ENCODE peak calls at places on chromosome 11, in nine cellular contexts. Y, E, P, A, X, C, M, W and L are unnamed samples.

GRCh38 chr11:73995247-73995646 is 12.6 kb upstream of the UCP2 start:
- DNase-seq in A (no peak), Y (no peak), P (peak; percentile 81), W (no peak), E (no peak), M (no peak), X (no peak), C (no peak), L (no peak)

GRCh38 chr11:120068114-120068573 is 69.8 kb downstream of the TRIM29 start:
- DNase-seq in A (no peak), P (no peak), E (no peak), C (no peak), M (no peak), X (no peak), W (no peak), Y (no peak), L (peak; percentile 15)

GRCh38 chr11:29527391-29527936 is 489.4 kb downstream of the KCNA4 start:
- DNase-seq in Y (no peak), P (peak; percentile 65), A (no peak), X (peak; percentile 7), W (no peak), E (no peak), C (no peak), M (no peak), L (no peak)

GRCh38 chr11:115720537-115721308 is 216.5 kb upstream of the CADM1 start:
- DNase-seq in Y (no peak), E (no peak), P (no peak), C (no peak), W (no peak), X (no peak), A (no peak), M (peak; percentile 14), L (no peak)

GRCh38 chr11:110795124-110795624 is 82.9 kb upstream of the ARHGAP20 start:
- DNase-seq in M (no peak), C (no peak), W (no peak), E (no peak), P (no peak), Y (no peak), A (no peak), X (no peak), L (no peak)

GRCh38 chr11:76424891-76425290 is 19.9 kb upstream of the EMSY start:
- DNase-seq in A (no peak), E (no peak), W (no peak), C (no peak), P (no peak), Y (no peak), M (no peak), X (no peak), L (no peak)

GRCh38 chr11:92330114-92330513 is 105.5 kb downstream of the FAT3 start:
- DNase-seq in X (no peak), C (no peak), Y (no peak), M (no peak), W (no peak), P (no peak), E (no peak), A (no peak), L (no peak)

GRCh38 chr11:1290052-1291040 is 19.1 kb downstream of the TOLLIP start:
- DNase-seq in E (no peak), P (no peak), A (peak; percentile 11), C (no peak), W (peak; percentile 2), Y (peak; percentile 35), M (no peak), X (no peak), L (no peak)

GRCh38 chr11:82932564-82932963 is 31.0 kb downstream of the DDIAS start:
- DNase-seq in M (no peak), P (no peak), A (no peak), W (no peak), C (no peak), Y (no peak), X (no peak), E (no peak), L (no peak)

GRCh38 chr11:87851234-87851633 is 324.0 kb downstream of the RAB38 start:
- DNase-seq in Y (no peak), E (no peak), C (no peak), A (no peak), X (no peak), P (no peak), W (no peak), M (no peak), L (peak; percentile 92)

GRCh38 chr11:119103793-119104192 is 2.1 kb upstream of the DPAGT1 start:
- DNase-seq in A (no peak), Y (no peak), M (no peak), X (no peak), W (no peak), C (no peak), E (no peak), P (no peak), L (no peak)

GRCh38 chr11:3164540-3165151 is 464 bp downstream of the OSBPL5 start:
- DNase-seq in W (no peak), C (no peak), E (no peak), X (peak; percentile 74), Y (peak; percentile 56), A (no peak), M (no peak), P (no peak), L (no peak)

GRCh38 chr11:62025429-62026105 is 58.1 kb upstream of the FTH1 start:
- DNase-seq in A (peak; percentile 65), Y (peak; percentile 68), P (no peak), X (no peak), M (no peak), C (peak; percentile 95), W (peak; percentile 76), E (peak; percentile 85), L (peak; percentile 86)

GRCh38 chr11:39724404-39724803 is 1735.0 kb downstream of the LRRC4C start:
- DNase-seq in Y (no peak), M (no peak), A (no peak), W (no peak), E (no peak), P (no peak), C (no peak), X (no peak), L (no peak)

GRCh38 chr11:1744879-1745700 is 5.3 kb downstream of the IFITM10 start:
- DNase-seq in E (no peak), P (no peak), Y (peak; percentile 77), W (no peak), A (no peak), X (no peak), C (no peak), M (no peak), L (no peak)

DNA sequence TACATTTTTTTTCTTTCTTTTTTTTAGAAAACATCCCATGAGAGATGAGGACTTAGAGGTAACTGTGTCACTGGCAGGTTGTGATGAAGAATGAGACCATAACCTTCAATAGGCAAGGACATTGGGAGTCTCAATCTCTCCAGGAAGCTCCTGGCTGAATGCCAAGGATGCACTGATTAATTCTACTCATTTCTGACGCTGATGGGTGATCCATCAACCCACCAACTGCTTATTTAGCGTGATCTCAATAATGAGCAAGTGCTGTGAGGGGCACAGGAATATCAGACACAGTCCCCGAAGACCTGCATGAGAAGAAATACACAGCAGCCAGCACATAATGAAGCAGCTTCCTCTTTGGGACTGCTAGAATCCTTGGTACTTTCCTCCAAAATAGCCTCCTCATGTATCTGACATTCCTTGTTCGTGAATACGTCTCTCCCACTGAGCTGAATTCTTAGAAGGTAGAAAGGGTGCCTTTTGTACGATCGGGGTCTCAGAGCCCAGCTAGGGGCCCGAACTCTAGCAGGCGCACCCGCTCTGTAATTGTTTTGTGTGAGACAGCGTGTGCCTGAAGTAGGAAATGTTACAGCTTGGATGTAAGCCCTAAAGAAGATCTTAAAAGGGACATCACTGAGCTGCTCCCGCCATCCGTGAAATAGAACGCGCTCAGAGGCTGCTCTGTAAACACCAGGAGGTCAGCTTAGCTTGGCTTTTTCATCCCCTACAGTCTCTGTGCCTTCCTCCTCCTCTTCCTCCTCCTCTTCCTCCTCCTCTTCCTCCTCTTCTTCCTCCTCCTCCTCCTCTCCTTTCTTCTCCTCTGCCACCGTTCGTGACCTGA is 7.2 kb downstream of the CLMP start:
- DNase-seq in C (no peak), X (peak; percentile 47), M (no peak), A (no peak), P (no peak), W (no peak), Y (no peak), E (no peak), L (no peak)
- H3K4me3 ChIP-seq in C (no peak overlapping the region), X (peak overlapping the region; percentile 36), M (no peak overlapping the region), A (no peak overlapping the region), P (no peak overlapping the region), W (peak overlapping the region; percentile 10), Y (no peak overlapping the region), E (no peak overlapping the region), L (peak overlapping the region; percentile 9)

GRCh38 chr11:46293616-46294015 is 16.2 kb downstream of the CREB3L1 start:
- DNase-seq in E (no peak), M (no peak), C (no peak), W (no peak), P (no peak), X (no peak), Y (no peak), A (no peak), L (peak; percentile 92)
- H3K36me3 ChIP-seq in E (no peaks in the 10 kb centered on the region), M (no peaks in the 10 kb centered on the region), C (no peaks in the 10 kb centered on the region), W (no peaks in the 10 kb centered on the region), P (no peaks in the 10 kb centered on the region), X (no peaks in the 10 kb centered on the region), Y (no peaks in the 10 kb centered on the region), A (no peaks in the 10 kb centered on the region), L (peaks cover 5% of the 10 kb centered on the region)

GRCh38 chr11:9861860-9862725 is 198.2 kb downstream of the SWAP70 start:
- DNase-seq in Y (peak; percentile 57), M (peak; percentile 60), E (peak; percentile 66), C (no peak), X (peak; percentile 83), W (peak; percentile 41), P (peak; percentile 80), A (peak; percentile 55), L (no peak)
- TF ChIP-seq CTCF in Y (peak; percentile 63), M (peak; percentile 77), E (peak; percentile 73), C (peak; percentile 62), X (peak; percentile 84), W (peak; percentile 59), P (peak; percentile 98), A (peak; percentile 35), L (peak; percentile 68)

GRCh38 chr11:13247606-13248320 is 29.8 kb upstream of the BMAL1 start:
- DNase-seq in P (no peak), M (no peak), Y (no peak), X (no peak), W (no peak), A (no peak), C (no peak), E (no peak), L (no peak)

GRCh38 chr11:13238879-13239514 is 38.6 kb upstream of the BMAL1 start:
- DNase-seq in X (peak; percentile 78), A (peak; percentile 48), E (peak; percentile 54), P (peak; percentile 54), M (peak; percentile 78), W (peak; percentile 28), C (peak; percentile 33), Y (peak; percentile 52), L (no peak)

DNA sequence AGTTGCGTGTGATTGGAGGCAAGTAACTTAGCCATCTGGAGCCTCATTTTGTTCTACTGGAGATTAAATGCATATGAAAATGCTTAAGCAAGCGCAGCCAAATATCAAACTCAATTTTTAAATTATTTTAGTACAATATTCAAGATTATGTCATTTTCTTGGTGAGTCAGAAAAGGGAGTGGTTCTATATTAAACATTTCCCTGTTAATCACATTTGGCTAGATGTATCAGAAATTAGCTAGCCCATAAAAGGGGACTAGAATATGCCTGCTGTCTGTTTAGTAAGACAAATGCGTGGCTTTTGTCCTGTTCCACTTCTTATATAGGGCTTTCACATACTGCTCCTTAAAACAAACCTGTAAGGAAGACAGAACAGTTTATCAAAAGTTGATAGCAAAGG is 35.0 kb upstream of the BMAL1 start:
- DNase-seq in C (no peak), A (no peak), W (no peak), X (no peak), Y (no peak), M (no peak), E (no peak), P (no peak), L (no peak)
- H3K4me3 ChIP-seq in C (no peak overlapping the region), A (no peak overlapping the region), W (no peak overlapping the region), X (no peak overlapping the region), Y (no peak overlapping the region), M (no peak overlapping the region), E (no peak overlapping the region), P (no peak overlapping the region), L (no peak overlapping the region)

GRCh38 chr11:90135016-90135415 is 553 bp downstream of the NAALAD2 start:
- DNase-seq in P (no peak), X (peak; percentile 12), A (no peak), M (no peak), Y (no peak), C (no peak), E (no peak), W (no peak), L (no peak)
- H3K36me3 ChIP-seq in P (no peaks in the 10 kb centered on the region), X (no peaks in the 10 kb centered on the region), A (no peaks in the 10 kb centered on the region), M (no peaks in the 10 kb centered on the region), Y (no peaks in the 10 kb centered on the region), C (no peaks in the 10 kb centered on the region), E (no peaks in the 10 kb centered on the region), W (no peaks in the 10 kb centered on the region), L (no peaks in the 10 kb centered on the region)